ENCODE peak calls at places on chromosome 13, in four cellular contexts. O is right cardiac atrium, B is cardiac muscle cell, Y is fibroblast of lung. K is an unnamed sample.

GRCh38 chr13:26971990-26972888 is 199.4 kb downstream of the USP12 start:
- DNase-seq in O (no peak), Y (peak; percentile 25), B (peak; percentile 29), K (no peak)

GRCh38 chr13:20974981-20975585 is 72.5 kb upstream of the XPO4 start:
- DNase-seq in B (no peak), Y (no peak), O (no peak), K (no peak)

GRCh38 chr13:79451500-79451962 is 29.4 kb upstream of the NDFIP2 start:
- DNase-seq in O (no peak), B (peak; percentile 89), Y (peak; percentile 71), K (no peak)

GRCh38 chr13:91739751-91740150 is 341.3 kb downstream of the GPC5 start:
- DNase-seq in O (no peak), Y (no peak), B (no peak), K (no peak)

GRCh38 chr13:105894711-105895110 is 640.8 kb downstream of the EFNB2 start:
- DNase-seq in O (no peak), B (peak; percentile 11), Y (peak; percentile 14), K (no peak)

GRCh38 chr13:28678809-28679208 is 19.9 kb downstream of the POMP start:
- DNase-seq in B (no peak), O (no peak), Y (peak; percentile 15), K (no peak)

GRCh38 chr13:51981355-51981754 is 29.9 kb downstream of the ATP7B start:
- DNase-seq in O (no peak), Y (no peak), B (peak; percentile 45), K (no peak)

GRCh38 chr13:59950201-59950730 is 213.5 kb downstream of the DIAPH3 start:
- DNase-seq in B (no peak), Y (peak; percentile 13), O (no peak), K (no peak)

GRCh38 chr13:90760639-90761038 is 586.8 kb upstream of the MIR17HG start:
- DNase-seq in O (no peak), Y (no peak), B (no peak), K (no peak)

GRCh38 chr13:94710081-94710809 is 2.1 kb downstream of the SOX21 start:
- DNase-seq in O (no peak), B (no peak), Y (no peak), K (no peak)

GRCh38 chr13:63551731-63552130 is 2136.1 kb upstream of the PCDH20 start:
- DNase-seq in Y (no peak), O (no peak), B (no peak), K (no peak)

GRCh38 chr13:101941095-101941777 is 460.6 kb downstream of the FGF14 start:
- DNase-seq in O (no peak), Y (peak; percentile 46), B (no peak), K (no peak)

GRCh38 chr13:88217372-88217771 is 546.2 kb downstream of the SLITRK5 start:
- DNase-seq in B (no peak), O (no peak), Y (no peak), K (no peak)

GRCh38 chr13:105048685-105049084 is 1486.8 kb downstream of the EFNB2 start:
- DNase-seq in B (no peak), Y (no peak), O (no peak), K (no peak)

GRCh38 chr13:67229438-67230242 is 496 bp downstream of the PCDH9 start:
- DNase-seq in Y (peak; percentile 20), O (no peak), B (peak; percentile 6), K (no peak)

GRCh38 chr13:78190296-78190695 is 271.7 kb upstream of the EDNRB start:
- DNase-seq in O (no peak), B (no peak), Y (no peak), K (no peak)

GRCh38 chr13:46613409-46614049 is 60.6 kb downstream of the LRCH1 start:
- DNase-seq in B (no peak), Y (peak; percentile 44), O (no peak), K (no peak)

GRCh38 chr13:66345988-66346387 is 884.1 kb downstream of the PCDH9 start:
- DNase-seq in Y (no peak), O (no peak), B (peak; percentile 30), K (no peak)

GRCh38 chr13:93881418-93881817 is 598.1 kb downstream of the DCT start:
- DNase-seq in Y (peak; percentile 85), O (no peak), B (peak; percentile 16), K (no peak)

GRCh38 chr13:41053384-41053826 is 7.9 kb upstream of the WBP4 start:
- DNase-seq in Y (peak; percentile 63), O (no peak), B (peak; percentile 59), K (no peak)

GRCh38 chr13:44573790-44574465 is 2.2 kb downstream of the TSC22D1 start:
- DNase-seq in Y (peak; percentile 57), B (peak; percentile 63), O (no peak), K (no peak)

GRCh38 chr13:44576396-44577235 is 486 bp upstream of the TSC22D1 start:
- DNase-seq in O (peak; percentile 74), Y (no peak), B (no peak), K (no peak)

GRCh38 chr13:44574466-44574855 is 1.7 kb downstream of the TSC22D1 start:
- DNase-seq in Y (no peak), B (no peak), O (no peak), K (no peak)

GRCh38 chr13:44575741-44576395 is at the start of gene TSC22D1:
- DNase-seq in O (peak; percentile 80), B (peak; percentile 66), Y (peak; percentile 56), K (no peak)

GRCh38 chr13:44575035-44575434 is 1.1 kb downstream of the TSC22D1 start:
- DNase-seq in Y (no peak), B (no peak), O (no peak), K (no peak)
- H3K27ac ChIP-seq in Y (no peak overlapping the region), B (no peak overlapping the region), O (no peak overlapping the region), K (no peak overlapping the region)

GRCh38 chr13:71378992-71379905 is 487.8 kb downstream of the DACH1 start:
- DNase-seq in O (no peak), B (no peak), Y (peak; percentile 68), K (no peak)
- H3K4me3 ChIP-seq in O (peak overlapping the region; percentile 59), B (no peak overlapping the region), Y (peak overlapping the region; percentile 36), K (no peak overlapping the region)

GRCh38 chr13:24663089-24663395 is 17.2 kb upstream of the ATP12A start:
- DNase-seq in Y (no peak), B (no peak), O (no peak), K (no peak)
- H3K27ac ChIP-seq in Y (no peak overlapping the region), B (no peak overlapping the region), O (no peak overlapping the region), K (no peak overlapping the region)

DNA sequence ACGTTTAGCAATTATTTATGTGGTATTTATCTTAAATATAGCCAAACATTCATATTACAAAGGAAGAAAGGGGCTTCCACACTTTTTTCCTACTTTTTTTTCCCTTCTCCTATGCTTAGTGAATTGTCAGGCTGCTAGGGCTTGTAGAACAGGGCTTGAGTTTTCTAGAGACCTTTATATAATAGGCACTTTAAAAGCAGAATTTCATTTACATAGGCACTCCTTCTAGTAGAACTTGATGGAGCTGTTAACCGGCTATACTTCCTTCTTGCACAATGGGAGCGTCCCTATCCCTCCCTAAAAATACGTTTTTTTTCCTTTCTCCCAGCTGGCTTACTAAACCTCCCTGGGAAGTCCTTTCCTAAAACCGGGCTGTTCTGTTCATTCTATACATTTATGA is 1.1 kb downstream of the TRIM13 start:
- DNase-seq in B (peak; percentile 22), O (no peak), Y (peak; percentile 22), K (no peak)
- H3K4me3 ChIP-seq in B (peak overlapping the region; percentile 73), O (peak overlapping the region; percentile 69), Y (peak overlapping the region; percentile 81), K (peak overlapping the region; percentile 81)

GRCh38 chr13:110561335-110562033 is at the start of gene RAB20:
- DNase-seq in O (peak; percentile 96), B (peak; percentile 94), Y (peak; percentile 86), K (no peak)
- H3K27ac ChIP-seq in O (peak within 1 kb of the TSS; percentile 98), B (peak within 1 kb of the TSS; percentile 54), Y (peak within 1 kb of the TSS; percentile 47), K (peak within 1 kb of the TSS; percentile 47)

GRCh38 chr13:37089495-37089894 is 16.0 kb downstream of the CSNK1A1L start:
- DNase-seq in Y (no peak), O (no peak), B (no peak), K (no peak)

GRCh38 chr13:37094840-37095239 is 10.6 kb downstream of the CSNK1A1L start:
- DNase-seq in O (no peak), B (no peak), Y (no peak), K (no peak)

GRCh38 chr13:37085656-37086055 is 19.8 kb downstream of the CSNK1A1L start:
- DNase-seq in Y (peak; percentile 17), B (no peak), O (no peak), K (no peak)

GRCh38 chr13:37090912-37091311 is 14.6 kb downstream of the CSNK1A1L start:
- DNase-seq in B (no peak), Y (no peak), O (no peak), K (no peak)
- H3K4me3 ChIP-seq in B (no peak overlapping the region), Y (no peak overlapping the region), O (no peak overlapping the region), K (no peak overlapping the region)

GRCh38 chr13:25753976-25754375 is 297.8 kb downstream of the SHISA2 start:
- DNase-seq in B (no peak), O (no peak), Y (peak; percentile 29), K (no peak)
- H3K27ac ChIP-seq in B (no peak overlapping the region), O (no peak overlapping the region), Y (no peak overlapping the region), K (no peak overlapping the region)

GRCh38 chr13:113272791-113273190 is 24.2 kb upstream of the LAMP1 start:
- DNase-seq in B (no peak), O (no peak), Y (no peak), K (no peak)
- H3K4me3 ChIP-seq in B (no peak overlapping the region), O (no peak overlapping the region), Y (no peak overlapping the region), K (no peak overlapping the region)

GRCh38 chr13:23996456-23996855 is 99.2 kb upstream of the C1QTNF9B start:
- DNase-seq in O (no peak), B (no peak), Y (no peak), K (no peak)

GRCh38 chr13:23995283-23996073 is 98.2 kb upstream of the C1QTNF9B start:
- DNase-seq in Y (no peak), B (no peak), O (no peak), K (no peak)

GRCh38 chr13:23991119-23991518 is 93.8 kb upstream of the C1QTNF9B start:
- DNase-seq in B (no peak), O (no peak), Y (no peak), K (no peak)

GRCh38 chr13:23992722-23993438 is 95.6 kb upstream of the C1QTNF9B start:
- DNase-seq in O (no peak), Y (no peak), B (no peak), K (no peak)

GRCh38 chr13:23993439-23993980 is 96.2 kb upstream of the C1QTNF9B start:
- DNase-seq in B (no peak), Y (no peak), O (no peak), K (no peak)
- H3K27ac ChIP-seq in B (no peak overlapping the region), Y (no peak overlapping the region), O (no peak overlapping the region), K (no peak overlapping the region)

K was measured in keratinocyte.